ENCODE peak calls at places on chromosomes 12 and 14, in five cellular contexts. X is iPS DF 6.9; I is HEK293T; D is stimulated activated CD4-positive, alpha-beta T cell treated with anti-CD3 and anti-CD28 coated beads, TNF-alpha, amount 100 ng/mL, for 1 hour; E is stimulated activated CD8-positive, alpha-beta memory T cell treated with anti-CD3 and anti-CD28 coated beads, Interleukin-4, amount 100 ng/mL, for 4 hours. L is an unnamed sample.
A peak's percentile ranks its signal among the peaks of the same experiment; 100 is the strongest.

GRCh38 chr12:52122904-52123303 is 43.4 kb downstream of the SMIM41 start:
- DNase-seq in X (no peak), I (peak; percentile 1), D (no peak), E (no peak), L (no peak)

GRCh38 chr14:59254146-59254910 is 65.9 kb downstream of the DAAM1 start:
- DNase-seq in X (no peak), I (no peak), D (no peak), E (no peak), L (no peak)

GRCh38 chr14:35401853-35402252 is 2.7 kb downstream of the NFKBIA start:
- DNase-seq in X (no peak), I (no peak), D (no peak), E (no peak), L (no peak)

GRCh38 chr12:112241176-112241575 is 115.8 kb downstream of the TRAFD1 start:
- DNase-seq in X (no peak), I (no peak), D (no peak), E (no peak), L (no peak)

GRCh38 chr12:131939007-131939406 is 9.9 kb downstream of the PUS1 start:
- DNase-seq in X (no peak), I (no peak), D (no peak), E (no peak), L (no peak)

GRCh38 chr12:108720757-108721514 is 10.4 kb downstream of the CORO1C start:
- DNase-seq in X (no peak), I (no peak), D (no peak), E (no peak), L (no peak)

GRCh38 chr14:95536036-95536577 is 1.3 kb downstream of the GLRX5 start:
- DNase-seq in X (no peak), I (no peak), D (no peak), E (no peak), L (no peak)

GRCh38 chr12:31003861-31004640 is 69.6 kb upstream of the DDX11 start:
- DNase-seq in X (no peak), I (no peak), D (no peak), E (no peak), L (no peak)

GRCh38 chr14:95253039-95253620 is 66.6 kb downstream of the CLMN start:
- DNase-seq in X (no peak), I (no peak), D (no peak), E (no peak), L (no peak)

GRCh38 chr14:95498622-95499353 is 17.7 kb downstream of the SYNE3 start:
- DNase-seq in X (no peak), I (no peak), D (no peak), E (no peak), L (no peak)

GRCh38 chr12:48980389-48980952 is 2.3 kb downstream of the WNT1 start:
- DNase-seq in X (no peak), I (no peak), D (no peak), E (no peak), L (no peak)

GRCh38 chr12:79858518-79858917 is 76.4 kb downstream of the PPP1R12A start:
- DNase-seq in X (no peak), I (no peak), D (no peak), E (no peak), L (no peak)

GRCh38 chr12:38745601-38746000 is 159.8 kb downstream of the CPNE8 start:
- DNase-seq in X (peak; percentile 7), I (no peak), D (no peak), E (no peak), L (no peak)

GRCh38 chr12:26817183-26817591 is 15.8 kb downstream of the ITPR2 start:
- DNase-seq in X (no peak), I (no peak), D (no peak), E (no peak), L (no peak)

L was measured in epithelial cell of proximal tubule.